ENCODE peak calls at places on chromosomes 11 and 22, in six cellular contexts. One of them, this sample, is unnamed.

GRCh38 chr22:34414467-34415440 is 494.5 kb upstream of the LARGE1 start:
- DNase-seq in NB4: peak; percentile 88
- DNase-seq in ovary: no peak
- DNase-seq in testis: peak; percentile 74
- DNase-seq in sigmoid colon: no peak
- DNase-seq in right lobe of liver: peak; percentile 69
- DNase-seq in this sample: peak; percentile 37

GRCh38 chr11:123076484-123076883 is 14.5 kb upstream of the HSPA8 start:
- DNase-seq in NB4: no peak
- DNase-seq in ovary: no peak
- DNase-seq in testis: no peak
- DNase-seq in sigmoid colon: no peak
- DNase-seq in right lobe of liver: no peak
- DNase-seq in this sample: no peak

GRCh38 chr22:28410050-28410816 is 269.4 kb downstream of the TTC28 start:
- DNase-seq in NB4: no peak
- DNase-seq in ovary: no peak
- DNase-seq in testis: no peak
- DNase-seq in sigmoid colon: no peak
- DNase-seq in right lobe of liver: no peak
- DNase-seq in this sample: no peak

GRCh38 chr11:96338910-96339703 is 3.9 kb downstream of the MAML2 start:
- DNase-seq in NB4: peak; percentile 88
- DNase-seq in ovary: peak; percentile 46
- DNase-seq in testis: peak; percentile 68
- DNase-seq in sigmoid colon: peak; percentile 72
- DNase-seq in right lobe of liver: no peak
- DNase-seq in this sample: no peak

GRCh38 chr11:69013009-69013951 is at the start of gene MRGPRF:
- DNase-seq in NB4: peak; percentile 77
- DNase-seq in ovary: peak; percentile 95
- DNase-seq in testis: peak; percentile 88
- DNase-seq in sigmoid colon: peak; percentile 100
- DNase-seq in right lobe of liver: no peak
- DNase-seq in this sample: peak; percentile 40

GRCh38 chr11:38176812-38177322 is 1578.8 kb upstream of the RAG2 start:
- DNase-seq in NB4: no peak
- DNase-seq in ovary: no peak
- DNase-seq in testis: no peak
- DNase-seq in sigmoid colon: no peak
- DNase-seq in right lobe of liver: no peak
- DNase-seq in this sample: no peak

GRCh38 chr11:87719311-87720073 is 455.8 kb downstream of the RAB38 start:
- DNase-seq in NB4: no peak
- DNase-seq in ovary: no peak
- DNase-seq in testis: no peak
- DNase-seq in sigmoid colon: no peak
- DNase-seq in right lobe of liver: no peak
- DNase-seq in this sample: no peak

GRCh38 chr11:111531156-111531555 is 9.4 kb upstream of the LAYN start:
- DNase-seq in NB4: no peak
- DNase-seq in ovary: no peak
- DNase-seq in testis: no peak
- DNase-seq in sigmoid colon: no peak
- DNase-seq in right lobe of liver: no peak
- DNase-seq in this sample: no peak

GRCh38 chr11:2717561-2717960 is 17.8 kb upstream of the KCNQ1OT1 start:
- DNase-seq in NB4: no peak
- DNase-seq in ovary: no peak
- DNase-seq in testis: no peak
- DNase-seq in sigmoid colon: no peak
- DNase-seq in right lobe of liver: no peak
- DNase-seq in this sample: no peak

GRCh38 chr22:22789922-22790845 is 97.4 kb upstream of the IGLL5 start:
- DNase-seq in NB4: no peak
- DNase-seq in ovary: no peak
- DNase-seq in testis: no peak
- DNase-seq in sigmoid colon: no peak
- DNase-seq in right lobe of liver: no peak
- DNase-seq in this sample: no peak

GRCh38 chr11:39668640-39669039 is 1790.8 kb downstream of the LRRC4C start:
- DNase-seq in NB4: peak; percentile 45
- DNase-seq in ovary: no peak
- DNase-seq in testis: no peak
- DNase-seq in sigmoid colon: no peak
- DNase-seq in right lobe of liver: no peak
- DNase-seq in this sample: no peak

GRCh38 chr11:72771507-72771906 is 19.3 kb upstream of the ARAP1 start:
- DNase-seq in NB4: no peak
- DNase-seq in ovary: no peak
- DNase-seq in testis: no peak
- DNase-seq in sigmoid colon: no peak
- DNase-seq in right lobe of liver: no peak
- DNase-seq in this sample: no peak

GRCh38 chr22:49983148-49984042 is 22.8 kb downstream of the PIM3 start:
- DNase-seq in NB4: no peak
- DNase-seq in ovary: no peak
- DNase-seq in testis: no peak
- DNase-seq in sigmoid colon: no peak
- DNase-seq in right lobe of liver: no peak
- DNase-seq in this sample: no peak

GRCh38 chr11:102473543-102473942 is 21.0 kb upstream of the TMEM123 start:
- DNase-seq in NB4: no peak
- DNase-seq in ovary: no peak
- DNase-seq in testis: no peak
- DNase-seq in sigmoid colon: no peak
- DNase-seq in right lobe of liver: no peak
- DNase-seq in this sample: no peak

GRCh38 chr11:126653040-126653439 is 297.6 kb downstream of the ST3GAL4 start:
- DNase-seq in NB4: no peak
- DNase-seq in ovary: no peak
- DNase-seq in testis: no peak
- DNase-seq in sigmoid colon: no peak
- DNase-seq in right lobe of liver: no peak
- DNase-seq in this sample: no peak

GRCh38 chr11:95338430-95338991 is 107.5 kb upstream of the SESN3 start:
- DNase-seq in NB4: no peak
- DNase-seq in ovary: peak; percentile 92
- DNase-seq in testis: peak; percentile 87
- DNase-seq in sigmoid colon: peak; percentile 90
- DNase-seq in right lobe of liver: peak; percentile 89
- DNase-seq in this sample: peak; percentile 88

GRCh38 chr11:111454561-111455192 is 57.5 kb downstream of the BTG4 start:
- DNase-seq in NB4: peak; percentile 70
- DNase-seq in ovary: no peak
- DNase-seq in testis: peak; percentile 62
- DNase-seq in sigmoid colon: no peak
- DNase-seq in right lobe of liver: no peak
- DNase-seq in this sample: peak; percentile 42

GRCh38 chr11:124623861-124624525 is 1.3 kb downstream of the TBRG1 start:
- DNase-seq in NB4: no peak
- DNase-seq in ovary: no peak
- DNase-seq in testis: no peak
- DNase-seq in sigmoid colon: no peak
- DNase-seq in right lobe of liver: no peak
- DNase-seq in this sample: no peak

GRCh38 chr22:39488563-39489083 is 13.5 kb upstream of the MIEF1 start:
- DNase-seq in NB4: no peak
- DNase-seq in ovary: no peak
- DNase-seq in testis: no peak
- DNase-seq in sigmoid colon: peak; percentile 58
- DNase-seq in right lobe of liver: no peak
- DNase-seq in this sample: no peak

GRCh38 chr11:67466962-67467771 is 1.9 kb downstream of the TMEM134 start:
- DNase-seq in NB4: no peak
- DNase-seq in ovary: no peak
- DNase-seq in testis: no peak
- DNase-seq in sigmoid colon: no peak
- DNase-seq in right lobe of liver: no peak
- DNase-seq in this sample: no peak

GRCh38 chr11:33257160-33257896 is at the start of gene HIPK3:
- DNase-seq in NB4: peak; percentile 88
- DNase-seq in ovary: peak; percentile 85
- DNase-seq in testis: peak; percentile 87
- DNase-seq in sigmoid colon: peak; percentile 90
- DNase-seq in right lobe of liver: peak; percentile 87
- DNase-seq in this sample: peak; percentile 84

GRCh38 chr11:29153078-29153477 is 863.8 kb downstream of the KCNA4 start:
- DNase-seq in NB4: no peak
- DNase-seq in ovary: no peak
- DNase-seq in testis: no peak
- DNase-seq in sigmoid colon: no peak
- DNase-seq in right lobe of liver: no peak
- DNase-seq in this sample: no peak

GRCh38 chr22:29744902-29745301 is 21.9 kb downstream of the ZMAT5 start:
- DNase-seq in NB4: no peak
- DNase-seq in ovary: no peak
- DNase-seq in testis: peak; percentile 31
- DNase-seq in sigmoid colon: no peak
- DNase-seq in right lobe of liver: no peak
- DNase-seq in this sample: peak; percentile 98

GRCh38 chr11:279966-280761 is 2.0 kb downstream of the NLRP6 start:
- DNase-seq in NB4: no peak
- DNase-seq in ovary: no peak
- DNase-seq in testis: no peak
- DNase-seq in sigmoid colon: peak; percentile 63
- DNase-seq in right lobe of liver: peak; percentile 93
- DNase-seq in this sample: peak; percentile 34

GRCh38 chr11:122478986-122479385 is 176.5 kb upstream of the UBASH3B start:
- DNase-seq in NB4: peak; percentile 23
- DNase-seq in ovary: no peak
- DNase-seq in testis: no peak
- DNase-seq in sigmoid colon: no peak
- DNase-seq in right lobe of liver: no peak
- DNase-seq in this sample: no peak

GRCh38 chr11:8333431-8334401 is 70.0 kb upstream of the LMO1 start:
- DNase-seq in NB4: peak; percentile 42
- DNase-seq in ovary: no peak
- DNase-seq in testis: no peak
- DNase-seq in sigmoid colon: no peak
- DNase-seq in right lobe of liver: no peak
- DNase-seq in this sample: peak; percentile 16
- TF ChIP-seq CTCF in NB4: no peak
- TF ChIP-seq CTCF in ovary: no peak
- TF ChIP-seq CTCF in testis: no peak
- TF ChIP-seq CTCF in sigmoid colon: no peak
- TF ChIP-seq CTCF in right lobe of liver: no peak
- TF ChIP-seq CTCF in this sample: no peak

GRCh38 chr11:133896642-133897330 is 51.5 kb upstream of the SPATA19 start:
- DNase-seq in NB4: no peak
- DNase-seq in ovary: no peak
- DNase-seq in testis: peak; percentile 5
- DNase-seq in sigmoid colon: peak; percentile 32
- DNase-seq in right lobe of liver: no peak
- DNase-seq in this sample: no peak

GRCh38 chr11:133895551-133895950 is 50.2 kb upstream of the SPATA19 start:
- DNase-seq in NB4: no peak
- DNase-seq in ovary: no peak
- DNase-seq in testis: peak; percentile 5
- DNase-seq in sigmoid colon: peak; percentile 34
- DNase-seq in right lobe of liver: no peak
- DNase-seq in this sample: no peak

GRCh38 chr11:133894956-133895549 is 49.7 kb upstream of the SPATA19 start:
- DNase-seq in NB4: no peak
- DNase-seq in ovary: no peak
- DNase-seq in testis: peak; percentile 12
- DNase-seq in sigmoid colon: peak; percentile 54
- DNase-seq in right lobe of liver: no peak
- DNase-seq in this sample: no peak

GRCh38 chr11:133897331-133897650 is 52.0 kb upstream of the SPATA19 start:
- DNase-seq in NB4: no peak
- DNase-seq in ovary: no peak
- DNase-seq in testis: peak; percentile 10
- DNase-seq in sigmoid colon: peak; percentile 32
- DNase-seq in right lobe of liver: no peak
- DNase-seq in this sample: no peak

DNA sequence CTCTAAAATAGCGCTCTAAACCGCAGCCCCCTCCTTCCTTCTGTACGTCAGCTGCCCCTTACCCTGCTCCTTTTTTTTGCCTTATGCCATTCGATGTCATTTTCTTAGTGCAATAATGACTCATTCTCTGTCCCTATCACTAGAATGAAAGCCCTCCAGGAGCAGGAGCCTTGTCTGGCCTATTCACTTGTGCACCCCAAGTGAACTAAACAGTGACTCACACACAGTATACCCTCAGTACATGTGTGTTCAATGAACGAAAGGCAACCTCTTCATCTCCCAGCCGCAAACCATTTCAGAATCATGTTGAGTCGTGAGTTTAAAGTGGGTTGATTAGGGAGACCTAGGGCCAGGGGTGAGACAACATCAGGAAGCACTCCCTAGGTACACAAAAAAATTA is 50.7 kb upstream of the SPATA19 start:
- DNase-seq in NB4: no peak
- DNase-seq in ovary: no peak
- DNase-seq in testis: no peak
- DNase-seq in sigmoid colon: no peak
- DNase-seq in right lobe of liver: no peak
- DNase-seq in this sample: no peak
- TF ChIP-seq POLR2A in NB4: no peak
- TF ChIP-seq POLR2A in ovary: no peak
- TF ChIP-seq POLR2A in testis: no peak
- TF ChIP-seq POLR2A in sigmoid colon: no peak
- TF ChIP-seq POLR2A in right lobe of liver: no peak
- TF ChIP-seq POLR2A in this sample: no peak

GRCh38 chr22:46234851-46235437 is 15.1 kb downstream of the CDPF1 start:
- DNase-seq in NB4: no peak
- DNase-seq in ovary: no peak
- DNase-seq in testis: peak; percentile 34
- DNase-seq in sigmoid colon: peak; percentile 15
- DNase-seq in right lobe of liver: no peak
- DNase-seq in this sample: no peak
- TF ChIP-seq CTCF in NB4: no peak
- TF ChIP-seq CTCF in ovary: no peak
- TF ChIP-seq CTCF in testis: no peak
- TF ChIP-seq CTCF in sigmoid colon: no peak
- TF ChIP-seq CTCF in right lobe of liver: no peak
- TF ChIP-seq CTCF in this sample: no peak

DNA sequence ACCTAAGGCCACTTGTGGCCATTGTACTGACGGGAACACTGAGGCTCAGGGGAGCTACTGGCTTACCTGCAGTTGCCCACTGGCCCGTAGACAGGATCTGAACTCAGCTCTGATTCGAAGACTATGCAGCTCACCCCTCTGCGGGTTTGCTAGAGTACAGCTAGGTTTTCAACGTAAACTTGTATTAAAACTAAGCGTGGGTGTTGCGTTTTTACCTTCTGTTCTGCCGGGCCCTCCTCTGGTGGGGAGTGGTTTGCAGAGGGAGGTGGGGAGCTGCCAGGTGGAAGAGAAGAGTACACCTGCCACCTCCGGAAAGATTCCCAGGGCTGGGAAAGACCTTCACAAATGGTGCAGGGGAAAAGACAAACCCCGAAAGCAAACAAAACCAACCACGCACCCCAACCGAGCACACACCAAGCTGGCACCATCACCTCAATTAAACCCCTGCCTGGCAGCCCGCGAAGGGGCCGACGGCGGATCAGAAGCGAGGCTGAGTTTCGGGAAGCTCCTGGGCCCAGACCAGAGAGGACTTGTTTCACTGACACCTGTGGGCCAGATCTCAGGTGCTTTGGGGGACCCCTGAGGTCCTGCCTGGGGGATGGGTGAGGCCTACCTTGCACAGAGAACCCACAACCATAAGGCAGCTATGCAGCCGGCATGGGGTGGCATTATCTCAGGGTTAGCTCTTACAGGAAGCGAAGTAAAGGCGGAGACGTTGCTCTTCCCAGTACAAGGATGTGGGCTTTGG is 37.7 kb downstream of the SHISAL1 start:
- DNase-seq in NB4: no peak
- DNase-seq in ovary: no peak
- DNase-seq in testis: no peak
- DNase-seq in sigmoid colon: no peak
- DNase-seq in right lobe of liver: no peak
- DNase-seq in this sample: no peak
- TF ChIP-seq POLR2A in NB4: no peak
- TF ChIP-seq POLR2A in ovary: no peak
- TF ChIP-seq POLR2A in testis: no peak
- TF ChIP-seq POLR2A in sigmoid colon: no peak
- TF ChIP-seq POLR2A in right lobe of liver: no peak
- TF ChIP-seq POLR2A in this sample: no peak

This sample was measured in thyroid gland.